ENCODE peak calls at places on chromosomes 5 and 9, in seven cellular contexts. U is suprapubic skin; P is Calu3; E is activated CD8-positive, alpha-beta T cell treated with anti-CD3 and anti-CD28 coated beads for 36 hours; N is psoas muscle; C is RWPE1; T is heart right ventricle. G is an unnamed sample.

GRCh38 chr9:135376511-135377173 is 102.9 kb upstream of the PPP1R26 start:
- DNase-seq in U (no peak), P (no peak), E (no peak), N (no peak), C (no peak), T (no peak), G (no peak)

GRCh38 chr9:76464706-76465105 is 5.7 kb downstream of the GCNT1 start:
- DNase-seq in U (no peak), P (no peak), E (no peak), N (no peak), C (no peak), T (no peak), G (no peak)

GRCh38 chr9:125119643-125120286 is 23.6 kb downstream of the SCAI start:
- DNase-seq in U (no peak), P (no peak), E (no peak), N (no peak), C (no peak), T (no peak), G (no peak)

GRCh38 chr9:21607576-21607975 is 125.5 kb upstream of the IFNE start:
- DNase-seq in U (no peak), P (no peak), E (no peak), N (no peak), C (no peak), T (no peak), G (no peak)

GRCh38 chr9:126559296-126559695 is 54.4 kb upstream of the LMX1B start:
- DNase-seq in U (no peak), P (no peak), E (no peak), N (no peak), C (no peak), T (no peak), G (no peak)

GRCh38 chr5:150377964-150378694 is 20.6 kb downstream of the TCOF1 start:
- DNase-seq in U (no peak), P (no peak), E (no peak), N (no peak), C (no peak), T (no peak), G (no peak)

GRCh38 chr9:119137479-119137878 is 231.8 kb downstream of the BRINP1 start:
- DNase-seq in U (no peak), P (no peak), E (no peak), N (no peak), C (no peak), T (no peak), G (no peak)

GRCh38 chr9:83775932-83776331 is 41.6 kb downstream of the GKAP1 start:
- DNase-seq in U (no peak), P (no peak), E (no peak), N (no peak), C (no peak), T (no peak), G (no peak)

GRCh38 chr9:69380301-69380700 is 55.3 kb downstream of the ENTREP1 start:
- DNase-seq in U (no peak), P (no peak), E (no peak), N (no peak), C (no peak), T (no peak), G (no peak)
- TF ChIP-seq CTCF in U (no peak), P (no peak), E (no peak), N (no peak), C (no peak), T (no peak), G (no peak)

GRCh38 chr5:178474562-178475184 is 115.5 kb downstream of the COL23A1 start:
- DNase-seq in U (no peak), P (no peak), E (no peak), N (no peak), C (peak), T (no peak), G (no peak)
- TF ChIP-seq CTCF in U (no peak), P (no peak), E (no peak), N (no peak), C (no peak), T (no peak), G (no peak)

GRCh38 chr5:141478321-141478945 is 2.7 kb downstream of the PCDHGC3 start:
- DNase-seq in U (no peak), P (no peak), E (peak), N (peak), C (peak), T (no peak), G (no peak)
- TF ChIP-seq CTCF in U (no peak), P (no peak), E (no peak), N (no peak), C (no peak), T (no peak), G (peak)

DNA sequence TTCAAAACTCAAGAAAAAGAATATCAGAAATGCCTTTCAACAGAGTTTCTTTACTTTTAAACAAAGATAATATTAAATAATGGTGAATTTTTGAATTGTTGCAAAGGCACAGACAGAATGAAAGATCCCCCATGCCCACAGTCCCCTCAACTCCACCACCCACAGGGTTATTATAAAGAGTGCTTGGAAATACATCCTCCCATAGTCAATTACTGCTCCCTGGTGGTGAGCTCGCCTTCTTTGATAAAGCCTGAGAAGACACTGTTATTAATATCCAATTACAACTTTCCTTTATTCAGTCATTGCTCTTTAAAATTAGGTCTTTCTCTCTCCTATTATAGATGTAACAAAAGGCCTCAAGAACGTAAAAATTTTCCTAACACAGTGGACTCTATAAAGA is 490.2 kb upstream of the RORB start:
- DNase-seq in U (no peak), P (no peak), E (no peak), N (no peak), C (peak), T (no peak), G (peak)
- TF ChIP-seq CTCF in U (no peak), P (no peak), E (no peak), N (no peak), C (no peak), T (no peak), G (no peak)

DNA sequence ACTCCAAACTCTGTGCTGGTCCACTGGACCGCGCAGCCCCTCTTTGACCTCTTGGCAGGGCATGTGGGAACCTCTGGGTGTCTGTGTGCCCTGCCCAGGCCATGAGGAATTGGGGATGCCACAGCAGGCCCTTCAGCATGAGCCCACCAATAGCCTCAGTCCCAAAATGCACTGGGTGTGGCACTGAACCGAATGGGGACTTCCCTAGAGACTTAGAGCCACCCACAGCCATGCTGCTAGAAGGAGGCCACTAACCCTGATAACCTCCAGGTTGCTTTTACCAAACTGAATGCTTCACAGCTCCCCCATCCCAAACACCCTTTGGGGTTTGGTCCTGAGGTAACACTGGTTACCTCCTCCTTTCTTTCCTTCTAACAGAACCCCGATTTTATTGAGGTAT is 302.7 kb downstream of the PIK3R1 start:
- DNase-seq in U (no peak), P (no peak), E (no peak), N (no peak), C (no peak), T (no peak), G (no peak)
- TF ChIP-seq CTCF in U (no peak), P (no peak), E (no peak), N (no peak), C (no peak), T (no peak), G (no peak)